ENCODE peak calls at places on chromosomes 4 and X, in four cellular contexts. J, X, Q and V are unnamed samples.

GRCh38 chr4:90841676-90842075 is 714.5 kb downstream of the CCSER1 start:
- DNase-seq in X (no peak), Q (no peak), J (no peak), V (no peak)

GRCh38 chr4:145679520-145679919 is 426 bp upstream of the C4orf51 start:
- DNase-seq in Q (no peak), J (no peak), X (peak), V (peak)

GRCh38 chrX:13843150-13843721 is 26.3 kb upstream of the GPM6B start:
- DNase-seq in X (no peak), J (no peak), Q (no peak), V (no peak)

GRCh38 chr4:3801931-3802550 is 35.9 kb downstream of the ADRA2C start:
- DNase-seq in Q (no peak), X (no peak), J (no peak), V (no peak)

GRCh38 chr4:52856802-52857201 is 5.3 kb upstream of the RASL11B start:
- DNase-seq in Q (no peak), J (no peak), X (no peak), V (no peak)

GRCh38 chr4:86737244-86737643 is 111.9 kb downstream of the SLC10A6 start:
- DNase-seq in Q (no peak), X (no peak), J (no peak), V (no peak)

GRCh38 chrX:18875256-18875878 is 108.5 kb downstream of the PHKA2 start:
- DNase-seq in Q (no peak), J (no peak), X (no peak), V (no peak)

GRCh38 chrX:20347486-20347885 is 80.8 kb upstream of the RPS6KA3 start:
- DNase-seq in Q (no peak), X (no peak), J (no peak), V (no peak)

GRCh38 chrX:139429913-139430312 is 100.6 kb upstream of the F9 start:
- DNase-seq in J (no peak), Q (peak), X (no peak), V (peak)

GRCh38 chr4:26217961-26218676 is 102.7 kb upstream of the RBPJ start:
- DNase-seq in Q (no peak), J (peak), X (no peak), V (no peak)

GRCh38 chr4:20984011-20984836 is 284.0 kb downstream of the PACRGL start:
- DNase-seq in X (no peak), Q (no peak), J (no peak), V (no peak)

GRCh38 chr4:6128221-6128871 is 72.0 kb downstream of the JAKMIP1 start:
- DNase-seq in Q (no peak), X (peak), J (no peak), V (no peak)

GRCh38 chr4:123939621-123940020 is 543.0 kb downstream of the SPRY1 start:
- DNase-seq in Q (no peak), X (no peak), J (no peak), V (peak)

GRCh38 chrX:19334945-19335626 is 8.6 kb upstream of the PDHA1 start:
- DNase-seq in X (peak), J (peak), Q (peak), V (peak)

GRCh38 chr4:189202869-189203271 is 737.8 kb upstream of the FRG1 start:
- DNase-seq in J (no peak), Q (no peak), X (no peak), V (no peak)

GRCh38 chrX:98407526-98408049 is 1523.9 kb downstream of the RPA4 start:
- DNase-seq in J (no peak), Q (no peak), X (no peak), V (no peak)

GRCh38 chr4:38387348-38387747 is 276.7 kb upstream of the KLF3 start:
- DNase-seq in Q (peak), J (no peak), X (peak), V (no peak)

GRCh38 chr4:8744083-8744805 is 127.4 kb downstream of the HMX1 start:
- DNase-seq in J (no peak), X (no peak), Q (no peak), V (peak)

GRCh38 chrX:47991263-47992092 is 12.3 kb downstream of the ZNF182 start:
- DNase-seq in X (no peak), J (no peak), Q (no peak), V (no peak)

GRCh38 chr4:70908993-70909556 is 6.9 kb downstream of the MOB1B start:
- DNase-seq in Q (no peak), J (no peak), X (no peak), V (no peak)

GRCh38 chrX:14903891-14904290 is 30.7 kb downstream of the MOSPD2 start:
- DNase-seq in J (no peak), Q (no peak), X (no peak), V (no peak)

GRCh38 chr4:31918891-31919290 is 1198.7 kb downstream of the PCDH7 start:
- DNase-seq in J (no peak), X (no peak), Q (no peak), V (no peak)

GRCh38 chr4:16758206-16758605 is 140.2 kb downstream of the LDB2 start:
- DNase-seq in J (no peak), X (no peak), Q (no peak), V (no peak)

GRCh38 chr4:128573781-128574508 is 235.6 kb upstream of the JADE1 start:
- DNase-seq in Q (no peak), J (no peak), X (peak), V (no peak)

DNA sequence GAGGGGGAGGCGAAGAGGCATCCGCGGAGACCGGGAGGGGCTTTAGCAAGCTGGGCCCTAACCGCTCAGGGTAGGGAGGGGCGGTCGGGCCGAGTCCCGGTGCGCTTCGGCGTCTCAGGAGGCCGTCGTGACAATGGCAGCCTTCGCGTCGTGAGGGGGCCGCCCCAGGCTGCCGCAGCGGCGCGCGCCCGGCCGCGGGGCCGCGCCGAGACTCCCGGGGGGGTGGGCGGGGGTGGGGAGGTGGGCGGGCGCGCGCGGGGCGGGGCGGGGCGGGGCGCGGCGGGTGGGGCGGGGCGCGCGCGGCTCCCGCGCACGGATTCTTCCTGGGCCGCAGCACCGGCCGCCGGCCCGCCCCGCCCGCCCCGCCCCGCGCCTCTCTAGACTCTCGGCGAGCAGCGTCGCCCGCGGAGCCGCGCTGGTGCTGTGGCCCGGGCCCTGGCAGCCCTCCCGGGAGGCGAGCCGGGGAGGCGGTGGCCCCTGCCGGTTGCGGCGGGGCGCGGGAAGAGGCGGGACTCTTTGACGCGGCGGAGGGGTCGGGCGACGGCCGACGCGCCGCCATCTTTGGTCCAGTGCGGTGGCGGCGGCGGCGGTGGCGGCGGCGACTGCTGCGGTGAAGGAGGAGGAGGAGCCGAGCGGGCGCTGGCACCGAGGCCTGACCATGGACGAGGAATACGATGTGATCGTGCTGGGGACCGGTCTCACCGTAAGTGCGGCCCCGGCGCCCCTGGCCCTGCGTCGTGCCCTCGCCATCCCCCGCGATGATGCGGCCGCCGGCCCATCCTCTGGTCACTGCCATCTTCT is at the start of gene GDI1:
- DNase-seq in X (no peak), Q (peak), J (no peak), V (peak)
- TF ChIP-seq FOXM1 in X (no peak), Q (no peak), J (no peak), V (no peak)

GRCh38 chr4:183435803-183436202 is 8.6 kb upstream of the CDKN2AIP start:
- DNase-seq in J (no peak), X (no peak), Q (no peak), V (no peak)
- TF ChIP-seq SP1 in J (no peak), X (no peak), Q (no peak), V (no peak)

DNA sequence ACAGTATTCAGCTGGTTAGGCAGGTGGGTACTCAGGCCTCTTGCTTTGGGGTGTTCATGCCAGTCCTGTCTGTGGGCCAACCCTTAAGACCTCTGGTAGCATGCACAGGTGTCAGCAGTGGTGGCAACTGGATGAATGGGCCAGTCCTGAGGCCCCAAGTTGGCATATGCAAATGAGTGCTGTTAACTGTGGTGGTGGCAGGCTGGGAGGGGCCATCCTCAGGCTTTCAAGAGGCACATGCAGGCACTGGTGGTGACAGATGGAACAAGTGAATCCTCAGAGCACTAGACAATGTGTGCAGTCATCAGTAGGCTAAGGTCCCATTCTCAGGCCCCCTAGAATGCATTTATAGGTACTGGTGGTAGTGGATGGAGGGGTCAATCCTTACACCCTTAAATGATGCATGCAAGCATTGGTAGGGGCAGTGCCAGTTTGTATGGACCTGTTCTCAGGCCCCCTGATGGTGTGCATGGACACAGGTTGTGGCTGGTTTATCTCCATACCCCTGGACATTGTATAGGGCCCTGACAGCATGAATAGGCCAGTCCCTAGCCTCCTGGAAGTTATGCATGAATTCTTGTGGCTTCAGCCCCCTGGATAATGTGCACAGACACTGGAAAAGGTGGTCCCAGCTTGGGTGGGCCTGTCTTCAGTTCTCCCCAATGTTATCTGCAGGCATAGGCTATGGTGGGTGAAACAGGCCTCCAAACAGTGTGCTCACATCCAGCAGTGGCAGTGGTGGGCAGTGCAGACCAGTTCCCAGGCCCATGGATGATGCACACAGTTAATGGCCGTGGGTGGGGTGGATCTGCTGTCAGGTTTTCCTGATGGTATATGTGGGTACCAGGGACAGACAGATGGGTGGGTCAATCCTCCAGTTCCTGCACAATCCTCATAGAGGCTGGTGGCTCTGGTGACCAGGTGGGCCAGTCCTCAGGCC is 24.7 kb downstream of the TECRL start:
- DNase-seq in J (no peak), X (no peak), Q (no peak), V (no peak)
- TF ChIP-seq FOXM1 in J (no peak), X (no peak), Q (no peak), V (no peak)

DNA sequence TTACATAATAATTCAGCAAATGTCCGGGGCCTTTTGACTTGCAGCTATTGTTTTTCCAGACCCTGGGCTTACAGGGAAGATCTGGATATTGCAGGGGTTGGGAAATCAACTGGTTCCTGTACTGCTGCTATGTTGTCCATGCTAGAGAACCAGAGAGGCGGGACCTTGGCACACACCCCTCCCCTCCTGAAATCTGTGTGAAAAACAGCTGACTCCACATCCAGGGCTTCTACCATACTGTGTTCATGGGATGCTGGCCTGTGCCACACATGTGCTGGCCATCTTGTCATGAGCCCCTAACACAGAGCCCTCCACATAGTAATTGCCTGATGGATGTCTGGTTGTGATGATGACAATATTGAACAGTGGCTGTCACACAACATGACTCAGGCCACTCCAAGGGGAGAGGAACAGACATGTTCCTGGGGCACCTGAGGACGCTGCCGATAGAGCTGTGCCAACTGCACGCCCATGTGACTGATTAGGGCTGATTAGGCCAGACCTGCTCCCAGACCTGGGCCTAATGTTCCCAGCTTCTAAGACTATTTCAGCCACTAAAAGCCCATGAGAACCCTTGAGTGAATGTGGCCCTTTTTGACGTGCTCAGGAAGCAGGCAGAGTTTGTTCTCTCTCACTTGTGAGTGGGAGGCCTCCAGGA is 13.1 kb downstream of the SLC25A5 start:
- DNase-seq in J (no peak), X (peak), Q (no peak), V (no peak)
- TF ChIP-seq SP1 in J (no peak), X (no peak), Q (no peak), V (no peak)